ENCODE peak calls at places on chromosomes 1 and 21, in five cellular contexts. N, Q, R, H and B are unnamed samples.

GRCh38 chr1:234933475-234933874 is 195.2 kb downstream of the TOMM20 start:
- DNase-seq in N (no peak), Q (no peak), R (peak; percentile 35), H (peak; percentile 82), B (peak; percentile 14)

GRCh38 chr1:10484519-10484918 is 9.8 kb downstream of the PEX14 start:
- DNase-seq in N (no peak), Q (no peak), R (no peak), H (no peak), B (no peak)

GRCh38 chr1:7521803-7522202 is 249.3 kb upstream of the VAMP3 start:
- DNase-seq in N (no peak), Q (no peak), R (no peak), H (no peak), B (no peak)

GRCh38 chr1:29516063-29516820 is 279.9 kb downstream of the PTPRU start:
- DNase-seq in N (no peak), Q (no peak), R (no peak), H (no peak), B (no peak)

GRCh38 chr1:109241841-109242301 is 7.5 kb upstream of the CELSR2 start:
- DNase-seq in N (no peak), Q (no peak), R (no peak), H (no peak), B (no peak)

GRCh38 chr1:31745071-31745897 is 18.9 kb downstream of the ADGRB2 start:
- DNase-seq in N (no peak), Q (peak; percentile 56), R (peak; percentile 86), H (peak; percentile 66), B (peak; percentile 26)

GRCh38 chr21:35748683-35749314 is 311.5 kb downstream of the SETD4 start:
- DNase-seq in N (no peak), Q (no peak), R (no peak), H (no peak), B (no peak)

GRCh38 chr1:45913183-45913924 is 109.9 kb downstream of the MAST2 start:
- DNase-seq in N (peak; percentile 95), Q (no peak), R (no peak), H (peak; percentile 21), B (no peak)

GRCh38 chr1:54172614-54173312 is 20.0 kb upstream of the CDCP2 start:
- DNase-seq in N (no peak), Q (no peak), R (no peak), H (no peak), B (no peak)

GRCh38 chr21:28781602-28782274 is 210.9 kb downstream of the LTN1 start:
- DNase-seq in N (no peak), Q (peak; percentile 0), R (peak; percentile 30), H (peak; percentile 43), B (no peak)

GRCh38 chr1:70142120-70142519 is 63.3 kb downstream of the LRRC40 start:
- DNase-seq in N (no peak), Q (no peak), R (no peak), H (no peak), B (no peak)

GRCh38 chr1:15099441-15100137 is 54.0 kb upstream of the TMEM51 start:
- DNase-seq in N (no peak), Q (no peak), R (no peak), H (no peak), B (no peak)